ENCODE peak calls at places on chromosomes 12 and 14, in ten cellular contexts. One of them, this sample, is unnamed. For H3K36me3, the result is how much of the 10 kb centered on the place peaks cover.

GRCh38 chr14:33647385-33647786 is 303.5 kb downstream of the EGLN3 start:
- DNase-seq in HepG2: no peak
- DNase-seq in tibial nerve: no peak
- DNase-seq in H1: peak
- DNase-seq in suprapubic skin: no peak
- DNase-seq in stomach: no peak
- DNase-seq in GM12878: no peak
- DNase-seq in K562: no peak
- DNase-seq in transverse colon: no peak
- DNase-seq in upper lobe of left lung: no peak
- DNase-seq in this sample: no peak

GRCh38 chr12:85374981-85375380 is 95.0 kb downstream of the ALX1 start:
- DNase-seq in transverse colon: no peak
- DNase-seq in stomach: no peak
- DNase-seq in K562: no peak
- DNase-seq in suprapubic skin: no peak
- DNase-seq in H1: no peak
- DNase-seq in HepG2: no peak
- DNase-seq in upper lobe of left lung: no peak
- DNase-seq in GM12878: no peak
- DNase-seq in tibial nerve: no peak
- DNase-seq in this sample: no peak

GRCh38 chr12:66724616-66725015 is 45.7 kb upstream of the GRIP1 start:
- DNase-seq in suprapubic skin: no peak
- DNase-seq in H1: no peak
- DNase-seq in tibial nerve: no peak
- DNase-seq in GM12878: no peak
- DNase-seq in K562: no peak
- DNase-seq in upper lobe of left lung: no peak
- DNase-seq in HepG2: no peak
- DNase-seq in stomach: no peak
- DNase-seq in transverse colon: no peak
- DNase-seq in this sample: no peak

GRCh38 chr12:120397827-120398563 is 29.0 kb upstream of the MSI1 start:
- DNase-seq in stomach: peak
- DNase-seq in transverse colon: no peak
- DNase-seq in HepG2: no peak
- DNase-seq in H1: no peak
- DNase-seq in tibial nerve: no peak
- DNase-seq in GM12878: no peak
- DNase-seq in K562: no peak
- DNase-seq in upper lobe of left lung: no peak
- DNase-seq in suprapubic skin: no peak
- DNase-seq in this sample: no peak

GRCh38 chr12:110244829-110245228 is 36.2 kb upstream of the ATP2A2 start:
- DNase-seq in transverse colon: no peak
- DNase-seq in K562: no peak
- DNase-seq in HepG2: no peak
- DNase-seq in upper lobe of left lung: no peak
- DNase-seq in suprapubic skin: no peak
- DNase-seq in stomach: no peak
- DNase-seq in tibial nerve: no peak
- DNase-seq in GM12878: no peak
- DNase-seq in H1: no peak
- DNase-seq in this sample: no peak

GRCh38 chr12:91818236-91819131 is 327.2 kb downstream of the BTG1 start:
- DNase-seq in stomach: no peak
- DNase-seq in K562: no peak
- DNase-seq in GM12878: no peak
- DNase-seq in suprapubic skin: no peak
- DNase-seq in transverse colon: no peak
- DNase-seq in tibial nerve: no peak
- DNase-seq in HepG2: no peak
- DNase-seq in H1: no peak
- DNase-seq in upper lobe of left lung: peak
- DNase-seq in this sample: no peak

GRCh38 chr12:131922772-131923171 is 6.3 kb upstream of the PUS1 start:
- DNase-seq in upper lobe of left lung: no peak
- DNase-seq in stomach: no peak
- DNase-seq in tibial nerve: no peak
- DNase-seq in H1: no peak
- DNase-seq in K562: no peak
- DNase-seq in suprapubic skin: no peak
- DNase-seq in GM12878: no peak
- DNase-seq in transverse colon: no peak
- DNase-seq in HepG2: no peak
- DNase-seq in this sample: no peak

GRCh38 chr12:127711108-127711507 is 555.9 kb upstream of the TMEM132C start:
- DNase-seq in stomach: no peak
- DNase-seq in HepG2: no peak
- DNase-seq in K562: peak
- DNase-seq in transverse colon: no peak
- DNase-seq in tibial nerve: no peak
- DNase-seq in GM12878: no peak
- DNase-seq in upper lobe of left lung: no peak
- DNase-seq in H1: no peak
- DNase-seq in suprapubic skin: no peak
- DNase-seq in this sample: no peak

GRCh38 chr14:25111061-25111601 is 61.2 kb upstream of the STXBP6 start:
- DNase-seq in upper lobe of left lung: no peak
- DNase-seq in transverse colon: no peak
- DNase-seq in tibial nerve: no peak
- DNase-seq in GM12878: no peak
- DNase-seq in H1: no peak
- DNase-seq in HepG2: peak
- DNase-seq in suprapubic skin: no peak
- DNase-seq in stomach: peak
- DNase-seq in K562: no peak
- DNase-seq in this sample: no peak

GRCh38 chr12:53127169-53127568 is 23.9 kb downstream of the SOAT2 start:
- DNase-seq in K562: no peak
- DNase-seq in stomach: no peak
- DNase-seq in suprapubic skin: no peak
- DNase-seq in upper lobe of left lung: no peak
- DNase-seq in HepG2: no peak
- DNase-seq in transverse colon: no peak
- DNase-seq in GM12878: no peak
- DNase-seq in H1: no peak
- DNase-seq in tibial nerve: no peak
- DNase-seq in this sample: no peak

DNA sequence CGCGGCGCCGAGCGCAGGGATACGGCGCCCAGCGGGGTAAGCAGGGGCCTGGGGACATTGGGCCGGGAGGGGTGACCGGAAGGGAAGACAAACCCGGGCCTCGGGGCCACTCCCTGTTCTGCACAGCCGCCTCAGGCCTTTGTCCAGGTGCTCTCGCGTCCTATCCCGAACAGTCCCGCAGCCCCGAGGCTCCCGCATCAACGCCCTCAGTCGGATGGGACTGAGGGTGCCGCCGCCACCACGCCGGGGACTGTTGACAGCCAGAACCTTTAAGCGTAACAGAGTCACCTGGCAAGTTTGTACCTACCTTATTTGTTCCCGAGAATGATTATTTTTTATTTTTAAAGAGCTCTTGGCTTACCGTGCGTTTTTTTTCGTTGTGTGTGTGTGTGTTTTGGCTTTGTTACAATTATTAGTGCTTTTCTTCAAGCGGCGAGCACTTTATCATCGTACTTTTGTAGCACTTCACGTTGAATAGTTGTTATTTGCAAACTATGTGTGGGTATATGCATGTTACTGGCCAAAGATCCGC is 395 bp downstream of the COA8 start:
- DNase-seq in suprapubic skin: peak
- DNase-seq in upper lobe of left lung: peak
- DNase-seq in HepG2: peak
- DNase-seq in GM12878: no peak
- DNase-seq in H1: no peak
- DNase-seq in K562: peak
- DNase-seq in tibial nerve: no peak
- DNase-seq in transverse colon: peak
- DNase-seq in stomach: peak
- DNase-seq in this sample: no peak
- TF ChIP-seq EP300 in suprapubic skin: no peak
- TF ChIP-seq EP300 in upper lobe of left lung: no peak
- TF ChIP-seq EP300 in HepG2: no peak
- TF ChIP-seq EP300 in GM12878: no peak
- TF ChIP-seq EP300 in H1: no peak
- TF ChIP-seq EP300 in K562: no peak
- TF ChIP-seq EP300 in tibial nerve: no peak
- TF ChIP-seq EP300 in transverse colon: no peak
- TF ChIP-seq EP300 in stomach: no peak
- TF ChIP-seq EP300 in this sample: no peak

GRCh38 chr12:725076-725475 is 27.3 kb upstream of the WNK1 start:
- DNase-seq in H1: no peak
- DNase-seq in GM12878: no peak
- DNase-seq in tibial nerve: no peak
- DNase-seq in stomach: no peak
- DNase-seq in suprapubic skin: no peak
- DNase-seq in K562: no peak
- DNase-seq in transverse colon: no peak
- DNase-seq in upper lobe of left lung: no peak
- DNase-seq in HepG2: no peak
- DNase-seq in this sample: no peak
- H3K36me3 ChIP-seq in H1: under half
- H3K36me3 ChIP-seq in GM12878: under half
- H3K36me3 ChIP-seq in tibial nerve: under half
- H3K36me3 ChIP-seq in stomach: under half
- H3K36me3 ChIP-seq in suprapubic skin: under half
- H3K36me3 ChIP-seq in K562: under half
- H3K36me3 ChIP-seq in transverse colon: under half
- H3K36me3 ChIP-seq in upper lobe of left lung: under half
- H3K36me3 ChIP-seq in HepG2: under half
- H3K36me3 ChIP-seq in this sample: under half

GRCh38 chr12:106046301-106046846 is 92.4 kb downstream of the NUAK1 start:
- DNase-seq in upper lobe of left lung: no peak
- DNase-seq in tibial nerve: no peak
- DNase-seq in stomach: no peak
- DNase-seq in suprapubic skin: no peak
- DNase-seq in GM12878: no peak
- DNase-seq in transverse colon: no peak
- DNase-seq in HepG2: no peak
- DNase-seq in H1: no peak
- DNase-seq in K562: no peak
- DNase-seq in this sample: peak

GRCh38 chr12:106048016-106048415 is 90.7 kb downstream of the NUAK1 start:
- DNase-seq in stomach: no peak
- DNase-seq in H1: no peak
- DNase-seq in suprapubic skin: no peak
- DNase-seq in K562: no peak
- DNase-seq in transverse colon: no peak
- DNase-seq in HepG2: no peak
- DNase-seq in upper lobe of left lung: no peak
- DNase-seq in tibial nerve: no peak
- DNase-seq in GM12878: no peak
- DNase-seq in this sample: peak

GRCh38 chr12:106046947-106047346 is 91.8 kb downstream of the NUAK1 start:
- DNase-seq in HepG2: no peak
- DNase-seq in stomach: no peak
- DNase-seq in K562: no peak
- DNase-seq in tibial nerve: no peak
- DNase-seq in suprapubic skin: no peak
- DNase-seq in transverse colon: no peak
- DNase-seq in upper lobe of left lung: no peak
- DNase-seq in GM12878: no peak
- DNase-seq in H1: no peak
- DNase-seq in this sample: peak

GRCh38 chr12:106049546-106049945 is 89.2 kb downstream of the NUAK1 start:
- DNase-seq in suprapubic skin: no peak
- DNase-seq in upper lobe of left lung: no peak
- DNase-seq in stomach: no peak
- DNase-seq in GM12878: no peak
- DNase-seq in H1: no peak
- DNase-seq in tibial nerve: no peak
- DNase-seq in transverse colon: no peak
- DNase-seq in K562: no peak
- DNase-seq in HepG2: no peak
- DNase-seq in this sample: peak

DNA sequence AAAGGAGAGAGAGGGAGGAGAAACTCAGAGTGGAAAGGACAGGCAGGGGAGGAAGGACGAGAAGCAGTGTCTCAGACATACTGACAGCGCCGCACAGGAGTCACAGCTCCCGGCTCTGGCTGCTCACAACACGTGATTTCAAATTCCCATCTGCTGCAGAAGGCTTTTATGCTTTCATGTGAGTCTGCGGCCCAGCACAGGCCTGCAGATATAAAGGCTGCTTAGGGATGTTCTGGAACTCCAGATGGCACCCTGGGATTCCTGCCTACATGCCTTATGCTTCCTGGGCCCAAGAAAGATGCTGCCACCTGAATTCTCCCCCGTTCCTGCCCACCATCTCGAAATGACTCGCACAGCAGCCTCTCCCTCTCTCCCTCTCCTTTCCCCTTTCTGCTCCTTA is 89.6 kb downstream of the NUAK1 start:
- DNase-seq in stomach: no peak
- DNase-seq in H1: no peak
- DNase-seq in K562: no peak
- DNase-seq in suprapubic skin: no peak
- DNase-seq in upper lobe of left lung: no peak
- DNase-seq in HepG2: no peak
- DNase-seq in GM12878: no peak
- DNase-seq in tibial nerve: no peak
- DNase-seq in transverse colon: no peak
- DNase-seq in this sample: peak
- TF ChIP-seq EP300 in stomach: no peak
- TF ChIP-seq EP300 in H1: no peak
- TF ChIP-seq EP300 in K562: no peak
- TF ChIP-seq EP300 in suprapubic skin: no peak
- TF ChIP-seq EP300 in upper lobe of left lung: no peak
- TF ChIP-seq EP300 in HepG2: no peak
- TF ChIP-seq EP300 in GM12878: no peak
- TF ChIP-seq EP300 in tibial nerve: no peak
- TF ChIP-seq EP300 in transverse colon: no peak
- TF ChIP-seq EP300 in this sample: no peak

GRCh38 chr12:331287-331686 is 57.8 kb downstream of the KDM5A start:
- DNase-seq in K562: no peak
- DNase-seq in stomach: no peak
- DNase-seq in upper lobe of left lung: no peak
- DNase-seq in suprapubic skin: no peak
- DNase-seq in GM12878: no peak
- DNase-seq in tibial nerve: no peak
- DNase-seq in H1: no peak
- DNase-seq in transverse colon: no peak
- DNase-seq in HepG2: no peak
- DNase-seq in this sample: no peak

GRCh38 chr12:323507-323906 is 60.9 kb upstream of the SLC6A13 start:
- DNase-seq in upper lobe of left lung: no peak
- DNase-seq in suprapubic skin: no peak
- DNase-seq in GM12878: no peak
- DNase-seq in stomach: no peak
- DNase-seq in H1: no peak
- DNase-seq in transverse colon: no peak
- DNase-seq in tibial nerve: no peak
- DNase-seq in HepG2: no peak
- DNase-seq in K562: no peak
- DNase-seq in this sample: no peak

GRCh38 chr12:321606-322326 is 59.1 kb upstream of the SLC6A13 start:
- DNase-seq in H1: no peak
- DNase-seq in tibial nerve: no peak
- DNase-seq in stomach: no peak
- DNase-seq in transverse colon: no peak
- DNase-seq in HepG2: peak
- DNase-seq in K562: no peak
- DNase-seq in GM12878: no peak
- DNase-seq in suprapubic skin: no peak
- DNase-seq in upper lobe of left lung: no peak
- DNase-seq in this sample: no peak

GRCh38 chr12:325886-326285 is 63.2 kb downstream of the KDM5A start:
- DNase-seq in transverse colon: no peak
- DNase-seq in suprapubic skin: no peak
- DNase-seq in upper lobe of left lung: no peak
- DNase-seq in HepG2: no peak
- DNase-seq in stomach: no peak
- DNase-seq in H1: no peak
- DNase-seq in GM12878: no peak
- DNase-seq in K562: no peak
- DNase-seq in tibial nerve: no peak
- DNase-seq in this sample: no peak
- H3K36me3 ChIP-seq in transverse colon: half or more
- H3K36me3 ChIP-seq in suprapubic skin: half or more
- H3K36me3 ChIP-seq in upper lobe of left lung: under half
- H3K36me3 ChIP-seq in HepG2: half or more
- H3K36me3 ChIP-seq in stomach: half or more
- H3K36me3 ChIP-seq in H1: under half
- H3K36me3 ChIP-seq in GM12878: under half
- H3K36me3 ChIP-seq in K562: under half
- H3K36me3 ChIP-seq in tibial nerve: half or more
- H3K36me3 ChIP-seq in this sample: half or more